ENCODE peak calls at places on chromosomes 12 and 14, in eight cellular contexts. U is IMR-90, Y is heart left ventricle, A is gastrocnemius medialis, R is endothelial cell of umbilical vein, C is testis, V is K562, Z is body of pancreas. D is an unnamed sample.

GRCh38 chr14:24789277-24789832 is 155.4 kb upstream of the GZMB start:
- DNase-seq in R (no peak), Z (no peak), V (no peak), U (no peak), A (no peak), Y (no peak), C (no peak), D (no peak)

GRCh38 chr12:123938679-123939480 is 33.8 kb downstream of the CCDC92 start:
- DNase-seq in C (no peak), R (no peak), V (peak), Y (no peak), U (no peak), A (no peak), Z (no peak), D (no peak)

GRCh38 chr14:60656755-60657608 is 7.7 kb upstream of the SIX1 start:
- DNase-seq in Z (peak), U (peak), Y (peak), V (peak), A (peak), R (peak), C (peak), D (no peak)

GRCh38 chr12:10771132-10771733 is 31.2 kb downstream of the TAS2R7 start:
- DNase-seq in A (no peak), R (peak), Z (no peak), C (no peak), U (peak), V (peak), Y (no peak), D (no peak)

GRCh38 chr14:56878766-56879165 is 68.5 kb upstream of the OTX2 start:
- DNase-seq in Z (no peak), R (no peak), A (no peak), Y (no peak), C (no peak), U (no peak), V (no peak), D (no peak)

GRCh38 chr14:44756577-44756976 is 205.2 kb downstream of the KLHL28 start:
- DNase-seq in Z (no peak), U (no peak), C (no peak), Y (no peak), A (no peak), V (no peak), R (no peak), D (no peak)

GRCh38 chr12:2183556-2184541 is 131.1 kb downstream of the CACNA1C start:
- DNase-seq in V (no peak), Z (no peak), A (no peak), Y (no peak), U (peak), R (no peak), C (no peak), D (no peak)

GRCh38 chr12:57738661-57739237 is at the start of gene AGAP2:
- DNase-seq in C (peak), R (no peak), A (no peak), Y (no peak), V (no peak), U (no peak), Z (no peak), D (no peak)

GRCh38 chr12:116861331-116861730 is 19.9 kb downstream of the HRK start:
- DNase-seq in C (peak), R (no peak), V (peak), Y (peak), A (no peak), Z (peak), U (peak), D (no peak)

GRCh38 chr12:42962384-42962783 is 372.8 kb upstream of the PRICKLE1 start:
- DNase-seq in R (no peak), Y (no peak), V (no peak), C (no peak), A (no peak), U (no peak), Z (no peak), D (no peak)

GRCh38 chr14:55136241-55136640 is 7.2 kb downstream of the LGALS3 start:
- DNase-seq in V (no peak), Y (no peak), Z (no peak), U (peak), R (no peak), C (no peak), A (no peak), D (no peak)

GRCh38 chr14:59463773-59464650 is 1.2 kb downstream of the GPR135 start:
- DNase-seq in V (no peak), U (no peak), R (no peak), Y (peak), Z (peak), C (peak), A (no peak), D (no peak)

GRCh38 chr14:75981426-75981825 is 369 bp downstream of the TGFB3 start:
- DNase-seq in C (peak), U (no peak), Y (no peak), R (peak), Z (peak), A (no peak), V (peak), D (no peak)

GRCh38 chr12:12983420-12984035 is 16.5 kb downstream of the HEBP1 start:
- DNase-seq in R (peak), A (no peak), C (peak), U (peak), Y (no peak), V (peak), Z (peak), D (no peak)

GRCh38 chr12:115866909-115867525 is 410.5 kb downstream of the MED13L start:
- DNase-seq in V (no peak), Z (no peak), U (no peak), R (no peak), Y (no peak), C (no peak), A (no peak), D (no peak)

GRCh38 chr14:27528328-27528727 is 930.5 kb upstream of the NOVA1 start:
- DNase-seq in A (no peak), Z (no peak), C (no peak), V (peak), Y (no peak), U (no peak), R (peak), D (no peak)

GRCh38 chr14:96256420-96256819 is 410 bp downstream of the BDKRB1 start:
- DNase-seq in Z (no peak), U (peak), Y (no peak), V (no peak), A (no peak), C (no peak), R (peak), D (no peak)

GRCh38 chr12:12020762-12021161 is 50.0 kb upstream of the BCL2L14 start:
- DNase-seq in A (no peak), U (no peak), Z (no peak), R (no peak), C (no peak), Y (no peak), V (no peak), D (no peak)

GRCh38 chr12:28191018-28191595 is 851 bp downstream of the CCDC91 start:
- DNase-seq in A (no peak), C (no peak), V (peak), Z (no peak), Y (no peak), R (no peak), U (peak), D (no peak)

GRCh38 chr12:6980740-6981139 is 10.0 kb downstream of the EMG1 start:
- DNase-seq in U (no peak), A (no peak), Y (no peak), Z (no peak), C (no peak), R (no peak), V (no peak), D (no peak)

GRCh38 chr12:67459173-67459572 is 189.4 kb upstream of the DYRK2 start:
- DNase-seq in C (no peak), U (no peak), R (no peak), V (no peak), Y (no peak), A (no peak), Z (no peak), D (no peak)

GRCh38 chr14:55103005-55103640 is 25.9 kb upstream of the LGALS3 start:
- DNase-seq in V (peak), R (peak), Z (peak), C (peak), U (peak), A (peak), Y (peak), D (peak)

GRCh38 chr12:122790393-122791075 is 16.2 kb downstream of the CCDC62 start:
- DNase-seq in R (no peak), Z (no peak), A (no peak), Y (no peak), U (peak), V (no peak), C (no peak), D (no peak)

GRCh38 chr14:100027771-100028490 is 37.3 kb upstream of the EVL start:
- DNase-seq in Y (no peak), Z (no peak), U (peak), C (no peak), R (no peak), V (no peak), A (no peak), D (no peak)

GRCh38 chr12:108689314-108690190 is 41.8 kb downstream of the CORO1C start:
- DNase-seq in A (peak), U (peak), Z (peak), C (no peak), V (peak), R (peak), Y (no peak), D (no peak)

GRCh38 chr14:45757655-45758054 is 504.7 kb upstream of the MIS18BP1 start:
- DNase-seq in U (no peak), C (no peak), Z (no peak), A (no peak), V (no peak), Y (no peak), R (no peak), D (no peak)

DNA sequence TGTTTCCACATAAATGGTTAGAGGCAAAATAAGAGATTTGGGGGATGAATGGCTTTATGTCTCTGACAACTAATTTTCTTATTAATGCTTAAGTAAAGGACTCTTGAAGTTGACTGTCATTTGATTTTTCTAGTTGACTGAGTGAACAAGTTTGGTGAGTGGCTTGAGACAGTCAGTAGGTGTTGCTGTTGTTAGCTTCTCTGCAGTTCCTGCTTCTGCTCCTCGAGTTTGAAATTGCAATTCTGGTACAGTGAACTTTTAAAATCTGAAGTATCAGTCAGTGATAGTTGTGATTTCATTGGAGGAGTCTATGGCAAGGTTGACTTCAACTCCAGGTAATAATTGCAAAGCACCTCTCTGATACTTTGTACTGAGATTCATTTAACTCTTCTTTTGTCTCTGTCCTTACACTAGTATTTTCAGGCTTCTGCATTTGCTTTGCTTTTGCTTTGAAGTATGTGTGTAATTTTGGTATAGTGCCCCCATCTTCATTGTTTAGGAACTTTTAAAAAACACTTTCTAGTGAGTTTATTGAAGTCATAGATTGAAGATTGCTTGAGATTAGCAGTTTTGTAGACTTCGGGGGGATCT is 415.5 kb downstream of the PCNX1 start:
- DNase-seq in Y (no peak), U (peak), V (no peak), R (peak), A (no peak), C (peak), Z (peak), D (no peak)
- H3K27ac ChIP-seq in Y (no peak), U (no peak), V (no peak), R (no peak), A (no peak), C (no peak), Z (no peak), D (peak)

GRCh38 chr14:22870811-22871199 is 735 bp upstream of the LRP10 start:
- DNase-seq in R (no peak), Z (no peak), A (no peak), C (no peak), U (no peak), V (no peak), Y (no peak), D (no peak)

GRCh38 chr14:22875003-22875747 is 3.6 kb downstream of the LRP10 start:
- DNase-seq in R (no peak), A (no peak), V (no peak), Z (no peak), Y (no peak), C (no peak), U (no peak), D (no peak)

GRCh38 chr14:22871962-22872832 is 657 bp downstream of the LRP10 start:
- DNase-seq in A (peak), Y (peak), C (peak), Z (peak), U (peak), V (peak), R (peak), D (no peak)

GRCh38 chr14:22872833-22873520 is 1.4 kb downstream of the LRP10 start:
- DNase-seq in Y (no peak), U (no peak), R (no peak), C (no peak), Z (no peak), A (no peak), V (no peak), D (no peak)

DNA sequence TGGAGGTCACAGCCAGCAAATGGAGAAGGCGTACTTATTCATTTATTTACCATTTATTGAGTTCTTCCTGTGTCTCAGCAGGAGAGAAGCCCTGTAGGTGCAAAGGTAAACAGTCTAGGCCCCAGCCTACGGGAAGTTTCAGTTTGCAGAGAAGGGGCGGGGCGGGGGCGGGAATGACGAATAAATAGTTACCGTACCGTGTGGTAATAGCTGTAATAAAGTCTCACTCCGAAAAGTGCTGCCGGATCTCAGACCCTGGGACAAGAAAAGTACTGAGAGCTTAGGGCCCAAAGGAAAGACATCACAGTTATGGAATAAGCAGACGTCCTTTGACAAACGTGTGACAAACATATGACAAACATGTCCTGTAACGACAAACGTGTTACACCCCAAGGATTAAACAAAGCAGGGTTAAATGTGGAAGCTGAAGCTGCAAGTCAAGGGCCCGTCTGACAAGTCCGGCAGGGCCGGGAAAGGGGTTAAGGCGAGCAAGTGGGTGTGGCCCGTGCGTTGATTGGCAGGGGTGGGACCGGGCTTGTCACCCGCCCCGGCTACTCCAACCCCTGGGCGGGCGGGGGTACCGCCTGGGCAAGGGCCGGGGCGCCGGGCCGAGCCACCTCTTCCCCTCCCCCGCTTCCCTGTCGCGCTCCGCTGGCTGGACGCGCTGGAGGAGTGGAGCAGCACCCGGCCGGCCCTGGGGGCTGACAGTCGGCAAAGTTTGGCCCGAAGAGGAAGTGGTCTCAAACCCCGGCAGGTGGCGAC is at the start of gene LRP10:
- DNase-seq in R (peak), A (peak), U (peak), Z (peak), C (peak), Y (peak), V (peak), D (peak)
- TF ChIP-seq POLR2A in R (peak), A (peak), U (peak), Z (peak), C (peak), Y (no peak), V (peak), D (peak)

DNA sequence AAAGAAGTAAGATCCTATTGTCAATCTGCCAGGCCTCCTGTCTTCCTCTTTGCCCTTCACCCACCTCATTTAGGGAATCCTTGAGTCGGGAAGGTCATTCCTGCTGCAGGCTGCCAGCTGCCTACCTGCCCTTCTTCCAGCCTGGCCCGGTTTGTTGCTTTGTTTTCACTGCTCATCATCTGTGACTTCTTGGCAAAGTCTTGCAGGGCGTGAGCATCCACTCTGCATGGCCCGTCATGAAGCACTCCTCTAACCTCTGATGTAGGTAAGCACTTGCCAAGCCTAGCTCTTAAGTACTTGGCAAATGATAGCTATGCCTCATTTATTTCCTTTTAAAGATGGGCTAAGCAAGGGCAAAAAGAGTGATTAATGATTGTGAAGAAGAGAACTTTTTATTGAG is 192.8 kb downstream of the NRXN3 start:
- DNase-seq in C (no peak), Z (no peak), R (no peak), Y (no peak), U (no peak), V (no peak), A (no peak), D (no peak)
- H3K27ac ChIP-seq in C (no peak), Z (no peak), R (no peak), Y (no peak), U (no peak), V (no peak), A (no peak), D (no peak)

DNA sequence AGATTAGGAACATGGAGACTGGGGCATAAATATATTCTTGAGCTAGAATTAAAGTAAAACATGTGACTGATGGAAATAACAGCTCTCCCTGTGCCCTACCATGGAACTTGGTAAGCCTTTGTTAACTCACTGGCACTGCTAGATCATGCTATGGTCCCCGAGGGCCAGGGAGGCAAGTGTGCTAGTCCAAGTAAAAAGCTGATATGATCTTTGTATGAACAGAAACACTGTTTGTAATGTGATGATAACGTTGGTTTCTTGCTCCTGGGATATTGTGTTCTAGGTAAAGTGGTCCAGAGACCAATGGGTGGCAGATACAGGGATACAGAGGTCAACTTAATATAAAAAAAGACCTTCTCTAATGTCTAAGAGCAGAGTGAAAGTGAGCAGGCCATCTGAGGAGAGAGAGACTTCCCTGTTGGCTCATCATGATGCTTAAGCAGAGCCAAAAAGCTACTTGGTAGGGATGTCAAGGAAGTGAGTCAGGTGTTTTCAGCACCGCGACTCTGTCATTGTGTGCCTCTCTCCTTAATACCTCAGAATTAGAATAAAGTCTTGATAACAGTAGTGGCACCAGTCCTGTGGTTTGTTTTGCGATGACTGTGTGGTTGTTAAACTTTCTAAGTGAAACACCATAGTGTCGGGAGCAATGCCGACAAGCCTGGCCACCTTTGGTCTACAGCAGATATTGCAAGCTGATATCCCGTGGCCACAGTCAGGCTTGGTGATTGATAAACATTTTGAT is 27.7 kb downstream of the BICD1 start:
- DNase-seq in Y (no peak), C (no peak), Z (no peak), A (no peak), U (peak), V (no peak), R (peak), D (no peak)
- TF ChIP-seq POLR2A in Y (no peak), C (no peak), Z (no peak), A (no peak), U (no peak), V (no peak), R (no peak), D (no peak)

GRCh38 chr12:125081427-125081826 is 16.2 kb downstream of the AACS start:
- DNase-seq in Z (peak), V (no peak), A (no peak), U (no peak), Y (no peak), R (no peak), C (no peak), D (no peak)
- H3K27ac ChIP-seq in Z (no peak), V (no peak), A (no peak), U (no peak), Y (no peak), R (no peak), C (no peak), D (peak)

DNA sequence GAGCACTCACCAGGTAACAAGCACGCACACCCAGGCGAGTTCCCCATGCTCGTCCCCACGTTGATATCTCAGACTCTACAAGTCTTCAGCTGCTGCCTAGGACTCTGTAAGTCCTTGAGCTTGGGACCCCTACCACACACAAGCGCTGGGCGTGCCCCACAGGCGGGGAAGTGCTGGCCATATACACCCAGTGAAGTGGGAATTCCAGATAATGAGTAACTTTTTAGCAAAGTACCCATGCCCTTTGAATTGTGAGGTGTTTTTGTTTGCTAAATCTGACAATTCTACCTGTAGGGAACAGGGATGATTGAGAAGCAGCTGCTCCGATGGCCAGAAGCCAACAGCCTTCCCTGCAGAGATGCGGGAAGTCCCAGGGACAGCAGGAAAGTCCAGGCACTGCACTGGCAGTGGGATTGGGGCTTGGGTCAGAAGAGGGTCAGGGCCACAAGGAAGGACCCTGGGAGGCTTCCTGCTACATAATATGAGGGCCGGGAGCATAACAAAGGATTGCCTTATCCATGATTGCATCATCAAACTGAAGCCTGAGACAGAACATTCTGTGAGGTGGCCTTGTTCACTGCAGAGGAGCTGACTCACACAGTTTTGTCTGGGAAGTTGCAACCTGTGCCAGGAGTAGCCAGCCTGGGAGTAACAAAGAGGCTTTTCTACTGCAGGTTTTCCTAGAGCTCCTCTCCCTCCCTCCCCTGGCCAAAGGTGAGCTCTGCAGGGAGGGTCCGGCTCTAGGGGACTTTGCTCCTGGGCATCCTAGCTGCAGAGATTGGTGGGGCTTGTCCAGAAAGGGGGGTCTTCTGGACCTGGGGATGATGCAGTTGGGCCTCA is 13.2 kb upstream of the SERPINA3 start:
- DNase-seq in A (peak), Z (peak), U (peak), Y (no peak), C (peak), V (no peak), R (peak), D (no peak)
- TF ChIP-seq POLR2A in A (no peak), Z (no peak), U (no peak), Y (no peak), C (no peak), V (no peak), R (no peak), D (no peak)

D was measured in esophagus squamous epithelium.